ENCODE peak calls at places on chromosome X, in ten cellular contexts. B, G, S, M, E, F, J, I, V and A are unnamed samples.

GRCh38 chrX:41184312-41184711 is 99.1 kb downstream of the USP9X start:
- DNase-seq in M (no peak), S (no peak), G (no peak), E (no peak), V (no peak), F (no peak), B (no peak), I (no peak), J (no peak), A (no peak)

GRCh38 chrX:53256446-53257041 is 24.8 kb downstream of the IQSEC2 start:
- DNase-seq in J (no peak), F (no peak), M (no peak), E (no peak), S (no peak), V (peak), I (no peak), B (no peak), G (no peak), A (no peak)

GRCh38 chrX:72305286-72306084 is at the start of gene CITED1:
- DNase-seq in V (no peak), E (peak), S (no peak), M (no peak), G (no peak), J (no peak), I (no peak), B (peak), F (no peak), A (peak)

GRCh38 chrX:72255445-72255844 is 16.6 kb upstream of the ERCC6L start:
- DNase-seq in M (no peak), B (no peak), F (no peak), S (no peak), G (no peak), J (peak), E (no peak), I (no peak), V (peak), A (no peak)

GRCh38 chrX:16785247-16786138 is 773 bp upstream of the TXLNG start:
- DNase-seq in G (no peak), B (no peak), I (no peak), F (no peak), M (no peak), J (peak), E (no peak), V (no peak), S (no peak), A (peak)

GRCh38 chrX:154991039-154991438 is 31.5 kb downstream of the F8 start:
- DNase-seq in J (no peak), M (no peak), S (no peak), F (no peak), G (no peak), B (no peak), I (no peak), E (no peak), V (no peak), A (no peak)

GRCh38 chrX:3046253-3046909 is 5.1 kb downstream of the ARSF start:
- DNase-seq in M (no peak), E (no peak), B (no peak), F (no peak), I (no peak), S (no peak), J (no peak), V (no peak), G (no peak), A (no peak)

GRCh38 chrX:19725545-19726102 is 161.8 kb downstream of the SH3KBP1 start:
- DNase-seq in S (no peak), F (no peak), G (no peak), M (no peak), J (no peak), I (no peak), B (no peak), E (peak), V (no peak), A (no peak)

GRCh38 chrX:24396236-24396929 is 35.9 kb downstream of the SUPT20HL1 start:
- DNase-seq in S (no peak), M (no peak), I (no peak), G (peak), V (peak), F (no peak), J (no peak), E (peak), B (peak), A (no peak)

GRCh38 chrX:112053169-112053568 is 29.4 kb downstream of the TRPC5 start:
- DNase-seq in G (no peak), J (no peak), V (no peak), I (no peak), F (no peak), E (no peak), M (no peak), S (no peak), B (no peak), A (no peak)

GRCh38 chrX:47539860-47540259 is 21.1 kb upstream of the ARAF start:
- DNase-seq in B (no peak), G (no peak), J (no peak), F (no peak), I (no peak), M (no peak), S (no peak), E (no peak), V (no peak), A (no peak)

GRCh38 chrX:133559909-133560308 is 144.6 kb upstream of the GPC4 start:
- DNase-seq in S (no peak), I (no peak), E (no peak), M (no peak), J (no peak), B (no peak), F (no peak), G (no peak), V (no peak), A (no peak)

GRCh38 chrX:3026074-3026588 is 15.1 kb upstream of the ARSF start:
- DNase-seq in V (no peak), E (no peak), F (no peak), I (no peak), B (no peak), S (no peak), G (no peak), M (no peak), J (no peak), A (no peak)

GRCh38 chrX:36407886-36408285 is 488.4 kb downstream of the CFAP47 start:
- DNase-seq in S (no peak), M (no peak), B (no peak), V (no peak), F (no peak), I (no peak), G (no peak), J (no peak), E (no peak), A (no peak)